ENCODE peak calls at places on chromosomes 16 and 17, in seven cellular contexts. I, D, Z, N, W, B and L are unnamed samples.

GRCh38 chr16:49652441-49653175 is 203.3 kb downstream of the ZNF423 start:
- DNase-seq in Z (no peak), W (no peak), I (no peak), D (no peak), N (peak), B (no peak), L (no peak)

GRCh38 chr16:88385831-88386815 is 3.4 kb downstream of the ZNF469 start:
- DNase-seq in Z (no peak), D (no peak), I (no peak), W (no peak), B (no peak), N (no peak), L (no peak)

GRCh38 chr16:20023190-20023589 is 50.5 kb downstream of the GPR139 start:
- DNase-seq in Z (peak), W (peak), B (no peak), D (no peak), N (peak), I (peak), L (no peak)

GRCh38 chr17:58587713-58588117 is 73.3 kb upstream of the MTMR4 start:
- DNase-seq in D (peak), N (peak), Z (peak), W (peak), I (peak), B (peak), L (peak)

GRCh38 chr17:83189673-83190385 is 110.4 kb downstream of the METRNL start:
- DNase-seq in D (no peak), B (no peak), I (no peak), W (no peak), Z (no peak), N (peak), L (no peak)

GRCh38 chr17:41613277-41614082 is 913 bp upstream of the KRT16 start:
- DNase-seq in D (no peak), Z (no peak), W (no peak), I (no peak), N (no peak), B (no peak), L (no peak)

GRCh38 chr16:72083778-72084404 is 9.5 kb downstream of the TXNL4B start:
- DNase-seq in B (no peak), D (no peak), N (no peak), I (no peak), Z (no peak), W (no peak), L (no peak)

GRCh38 chr16:88705076-88705684 is 1.0 kb downstream of the RNF166 start:
- DNase-seq in I (no peak), B (peak), N (peak), W (peak), Z (no peak), D (peak), L (no peak)

GRCh38 chr16:68257251-68257905 is 6.9 kb upstream of the SLC7A6 start:
- DNase-seq in I (no peak), B (no peak), D (no peak), N (no peak), Z (no peak), W (no peak), L (peak)

GRCh38 chr17:40329981-40330794 is 21.2 kb downstream of the RARA start:
- DNase-seq in Z (no peak), I (no peak), W (no peak), D (no peak), N (no peak), B (no peak), L (no peak)

GRCh38 chr17:20189322-20189721 is 180.2 kb downstream of the SPECC1 start:
- DNase-seq in B (no peak), W (peak), I (no peak), Z (no peak), N (peak), D (no peak), L (no peak)

GRCh38 chr17:34367486-34368270 is 4.6 kb upstream of the CCL1 start:
- DNase-seq in Z (no peak), I (no peak), B (no peak), N (no peak), W (no peak), D (no peak), L (no peak)

GRCh38 chr17:50817142-50817751 is 18.1 kb upstream of the WFIKKN2 start:
- DNase-seq in D (peak), I (peak), B (peak), Z (peak), W (peak), N (no peak), L (peak)

GRCh38 chr17:77952368-77952767 is 6.1 kb upstream of the TNRC6C start:
- DNase-seq in D (no peak), I (no peak), Z (no peak), W (no peak), B (no peak), N (no peak), L (no peak)

GRCh38 chr16:56549744-56550385 is 15.0 kb upstream of the MT4 start:
- DNase-seq in N (peak), D (no peak), W (no peak), Z (no peak), I (no peak), B (no peak), L (no peak)

GRCh38 chr16:85812811-85813700 is 13.6 kb downstream of the COX4I1 start:
- DNase-seq in N (no peak), Z (no peak), B (no peak), D (no peak), I (no peak), W (no peak), L (no peak)

GRCh38 chr17:29163563-29163962 is 16.6 kb downstream of the MYO18A start:
- DNase-seq in B (no peak), Z (no peak), I (no peak), W (no peak), D (no peak), N (no peak), L (no peak)

GRCh38 chr16:28181557-28181914 is 30.2 kb downstream of the XPO6 start:
- DNase-seq in D (no peak), Z (peak), W (no peak), N (peak), B (no peak), I (no peak), L (no peak)

GRCh38 chr17:46011711-46012505 is 12.9 kb downstream of the STH start:
- DNase-seq in B (no peak), Z (no peak), I (peak), N (no peak), W (no peak), D (no peak), L (no peak)

GRCh38 chr17:77494664-77495435 is 354.1 kb downstream of the SEC14L1 start:
- DNase-seq in W (peak), Z (peak), D (peak), N (peak), I (peak), B (peak), L (peak)

GRCh38 chr17:34672176-34672785 is 92.9 kb downstream of the TMEM132E start:
- DNase-seq in Z (no peak), B (no peak), N (no peak), D (no peak), I (no peak), W (no peak), L (no peak)

GRCh38 chr17:15293558-15293957 is 28.4 kb upstream of the PMP22 start:
- DNase-seq in N (no peak), W (no peak), D (no peak), B (no peak), Z (no peak), I (no peak), L (no peak)

GRCh38 chr16:11211977-11212818 is 43.8 kb downstream of the SOCS1 start:
- DNase-seq in Z (no peak), B (no peak), D (no peak), N (no peak), I (no peak), W (no peak), L (no peak)

GRCh38 chr17:39943702-39944392 is 16.3 kb downstream of the LRRC3C start:
- DNase-seq in W (no peak), B (no peak), Z (no peak), N (no peak), I (no peak), D (no peak), L (no peak)

GRCh38 chr17:79607941-79608728 is 2.7 kb downstream of the RBFOX3 start:
- DNase-seq in B (no peak), W (peak), Z (peak), I (peak), N (peak), D (no peak), L (no peak)

GRCh38 chr16:50096791-50097190 is 31.0 kb downstream of the HEATR3 start:
- DNase-seq in W (no peak), B (no peak), Z (no peak), N (peak), I (no peak), D (no peak), L (no peak)